ENCODE peak calls at places on chromosomes 1 and 21, in seven cellular contexts. One of them, this sample, is unnamed.

GRCh38 chr21:45886610-45887026 is 95.0 kb upstream of the COL6A1 start:
- DNase-seq in bronchial epithelial cell: no peak
- DNase-seq in RWPE1: no peak
- DNase-seq in AG04450: no peak
- DNase-seq in hepatocyte: no peak
- DNase-seq in kidney epithelial cell: no peak
- DNase-seq in colonic mucosa: no peak
- DNase-seq in this sample: no peak

GRCh38 chr1:199160521-199161318 is 521.9 kb downstream of the PTPRC start:
- DNase-seq in bronchial epithelial cell: no peak
- DNase-seq in RWPE1: no peak
- DNase-seq in AG04450: no peak
- DNase-seq in hepatocyte: no peak
- DNase-seq in kidney epithelial cell: no peak
- DNase-seq in colonic mucosa: no peak
- DNase-seq in this sample: no peak

GRCh38 chr1:18580087-18580486 is 50.6 kb upstream of the PAX7 start:
- DNase-seq in bronchial epithelial cell: no peak
- DNase-seq in RWPE1: no peak
- DNase-seq in AG04450: no peak
- DNase-seq in hepatocyte: no peak
- DNase-seq in kidney epithelial cell: no peak
- DNase-seq in colonic mucosa: no peak
- DNase-seq in this sample: no peak

GRCh38 chr1:65435987-65436386 is 15.5 kb downstream of the LEPR start:
- DNase-seq in bronchial epithelial cell: no peak
- DNase-seq in RWPE1: no peak
- DNase-seq in AG04450: no peak
- DNase-seq in hepatocyte: no peak
- DNase-seq in kidney epithelial cell: no peak
- DNase-seq in colonic mucosa: no peak
- DNase-seq in this sample: no peak

GRCh38 chr1:59730759-59731478 is 83.8 kb upstream of the HOOK1 start:
- DNase-seq in bronchial epithelial cell: peak
- DNase-seq in RWPE1: peak
- DNase-seq in AG04450: peak
- DNase-seq in hepatocyte: peak
- DNase-seq in kidney epithelial cell: peak
- DNase-seq in colonic mucosa: peak
- DNase-seq in this sample: peak

GRCh38 chr1:147071142-147071541 is 101.1 kb downstream of the PRKAB2 start:
- DNase-seq in bronchial epithelial cell: no peak
- DNase-seq in RWPE1: no peak
- DNase-seq in AG04450: no peak
- DNase-seq in hepatocyte: no peak
- DNase-seq in kidney epithelial cell: no peak
- DNase-seq in colonic mucosa: no peak
- DNase-seq in this sample: no peak

GRCh38 chr1:115949156-115949555 is 27.2 kb upstream of the SLC22A15 start:
- DNase-seq in bronchial epithelial cell: peak
- DNase-seq in RWPE1: peak
- DNase-seq in AG04450: no peak
- DNase-seq in hepatocyte: no peak
- DNase-seq in kidney epithelial cell: no peak
- DNase-seq in colonic mucosa: no peak
- DNase-seq in this sample: no peak

GRCh38 chr21:19198801-19199200 is 795.2 kb upstream of the TMPRSS15 start:
- DNase-seq in bronchial epithelial cell: no peak
- DNase-seq in RWPE1: peak
- DNase-seq in AG04450: no peak
- DNase-seq in hepatocyte: no peak
- DNase-seq in kidney epithelial cell: peak
- DNase-seq in colonic mucosa: no peak
- DNase-seq in this sample: no peak

GRCh38 chr1:91609571-91609970 is 108.9 kb downstream of the CDC7 start:
- DNase-seq in bronchial epithelial cell: peak
- DNase-seq in RWPE1: peak
- DNase-seq in AG04450: peak
- DNase-seq in hepatocyte: peak
- DNase-seq in kidney epithelial cell: peak
- DNase-seq in colonic mucosa: no peak
- DNase-seq in this sample: no peak

GRCh38 chr21:43311303-43311817 is 115.6 kb downstream of the SIK1 start:
- DNase-seq in bronchial epithelial cell: no peak
- DNase-seq in RWPE1: no peak
- DNase-seq in AG04450: no peak
- DNase-seq in hepatocyte: peak
- DNase-seq in kidney epithelial cell: no peak
- DNase-seq in colonic mucosa: peak
- DNase-seq in this sample: no peak

GRCh38 chr1:107003972-107004371 is 52.5 kb upstream of the PRMT6 start:
- DNase-seq in bronchial epithelial cell: peak
- DNase-seq in RWPE1: no peak
- DNase-seq in AG04450: no peak
- DNase-seq in hepatocyte: no peak
- DNase-seq in kidney epithelial cell: peak
- DNase-seq in colonic mucosa: no peak
- DNase-seq in this sample: peak

GRCh38 chr1:36351222-36351977 is 28.0 kb upstream of the EVA1B start:
- DNase-seq in bronchial epithelial cell: peak
- DNase-seq in RWPE1: peak
- DNase-seq in AG04450: no peak
- DNase-seq in hepatocyte: peak
- DNase-seq in kidney epithelial cell: peak
- DNase-seq in colonic mucosa: no peak
- DNase-seq in this sample: peak

DNA sequence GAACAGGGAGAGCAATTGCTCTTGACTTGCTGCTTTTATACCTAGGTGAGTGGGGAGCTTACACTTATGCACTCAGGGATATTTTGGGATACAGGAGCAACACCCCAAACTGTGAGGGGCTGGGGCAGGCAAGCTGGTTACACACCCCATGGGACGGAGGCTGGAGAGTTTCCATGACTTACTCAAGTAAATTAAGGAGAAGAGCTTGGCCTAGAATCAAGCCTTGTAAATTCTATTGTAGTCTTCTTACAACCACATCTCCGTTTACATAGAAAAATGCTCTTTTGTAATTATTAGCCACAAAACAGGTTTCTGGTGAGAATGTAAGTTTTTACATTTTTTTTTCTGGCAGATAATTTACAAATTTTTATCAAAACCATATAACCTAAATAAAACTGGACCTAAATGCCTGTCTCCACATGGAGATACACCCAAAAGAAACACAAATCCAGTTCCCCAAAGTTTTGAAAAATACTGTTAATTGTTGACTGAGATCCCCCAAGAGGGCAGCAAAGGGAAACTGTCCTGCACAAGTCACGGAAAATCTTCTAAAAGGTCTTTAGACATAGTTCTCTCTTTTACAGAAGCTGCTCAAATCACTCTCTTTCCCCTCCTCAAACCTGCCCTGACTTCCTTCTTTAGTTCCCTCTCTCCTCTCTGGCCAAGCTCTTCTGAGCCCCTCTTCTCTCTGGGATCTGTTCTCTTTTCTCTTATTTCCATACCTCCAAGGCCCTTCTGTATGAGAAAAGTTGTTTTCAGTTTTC is 134.0 kb downstream of the HIVEP3 start:
- DNase-seq in bronchial epithelial cell: no peak
- DNase-seq in RWPE1: no peak
- DNase-seq in AG04450: no peak
- DNase-seq in hepatocyte: no peak
- DNase-seq in kidney epithelial cell: no peak
- DNase-seq in colonic mucosa: no peak
- DNase-seq in this sample: no peak
- TF ChIP-seq CTCF in bronchial epithelial cell: no peak
- TF ChIP-seq CTCF in RWPE1: no peak
- TF ChIP-seq CTCF in AG04450: no peak
- TF ChIP-seq CTCF in hepatocyte: no peak
- TF ChIP-seq CTCF in kidney epithelial cell: no peak
- TF ChIP-seq CTCF in colonic mucosa: no peak
- TF ChIP-seq CTCF in this sample: no peak

GRCh38 chr1:6081901-6082300 is 36.2 kb downstream of the KCNAB2 start:
- DNase-seq in bronchial epithelial cell: no peak
- DNase-seq in RWPE1: no peak
- DNase-seq in AG04450: no peak
- DNase-seq in hepatocyte: no peak
- DNase-seq in kidney epithelial cell: no peak
- DNase-seq in colonic mucosa: no peak
- DNase-seq in this sample: no peak

GRCh38 chr1:6083385-6083784 is 37.7 kb downstream of the KCNAB2 start:
- DNase-seq in bronchial epithelial cell: no peak
- DNase-seq in RWPE1: no peak
- DNase-seq in AG04450: no peak
- DNase-seq in hepatocyte: no peak
- DNase-seq in kidney epithelial cell: no peak
- DNase-seq in colonic mucosa: no peak
- DNase-seq in this sample: no peak

GRCh38 chr1:6083801-6084467 is 38.2 kb downstream of the KCNAB2 start:
- DNase-seq in bronchial epithelial cell: no peak
- DNase-seq in RWPE1: no peak
- DNase-seq in AG04450: no peak
- DNase-seq in hepatocyte: no peak
- DNase-seq in kidney epithelial cell: no peak
- DNase-seq in colonic mucosa: no peak
- DNase-seq in this sample: no peak

GRCh38 chr1:6080469-6080868 is 34.8 kb downstream of the KCNAB2 start:
- DNase-seq in bronchial epithelial cell: peak
- DNase-seq in RWPE1: no peak
- DNase-seq in AG04450: no peak
- DNase-seq in hepatocyte: peak
- DNase-seq in kidney epithelial cell: no peak
- DNase-seq in colonic mucosa: no peak
- DNase-seq in this sample: peak

DNA sequence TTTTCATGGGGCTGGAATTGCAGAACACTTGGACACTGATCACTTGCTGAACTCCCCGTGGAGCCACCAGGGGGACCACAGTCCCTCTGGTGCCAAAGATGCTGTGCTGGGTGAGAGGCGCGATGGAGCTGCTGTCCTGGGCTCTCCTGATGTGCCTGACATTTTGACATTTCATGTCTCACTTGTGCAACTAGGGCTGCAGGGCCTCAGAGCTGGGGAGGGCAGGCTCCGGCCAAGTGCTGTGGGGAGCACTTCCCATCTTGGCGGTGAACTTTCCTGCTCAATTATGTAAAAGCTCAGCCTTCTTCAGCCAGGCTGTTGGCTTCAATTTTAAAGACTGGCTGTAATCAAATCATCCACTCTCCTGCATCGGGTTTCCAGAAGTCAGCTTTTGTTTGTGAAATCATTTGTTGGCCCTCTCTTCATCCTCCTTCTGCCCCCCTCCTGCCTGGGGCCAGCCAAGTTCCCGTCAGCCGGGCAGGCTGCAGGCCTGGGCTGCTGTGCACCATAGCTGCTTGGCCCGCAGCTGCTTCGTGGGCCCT is 36.8 kb downstream of the KCNAB2 start:
- DNase-seq in bronchial epithelial cell: no peak
- DNase-seq in RWPE1: no peak
- DNase-seq in AG04450: no peak
- DNase-seq in hepatocyte: no peak
- DNase-seq in kidney epithelial cell: no peak
- DNase-seq in colonic mucosa: no peak
- DNase-seq in this sample: peak
- TF ChIP-seq CTCF in bronchial epithelial cell: peak
- TF ChIP-seq CTCF in RWPE1: no peak
- TF ChIP-seq CTCF in AG04450: peak
- TF ChIP-seq CTCF in hepatocyte: peak
- TF ChIP-seq CTCF in kidney epithelial cell: peak
- TF ChIP-seq CTCF in colonic mucosa: no peak
- TF ChIP-seq CTCF in this sample: peak

GRCh38 chr1:109027841-109028240 is 14.1 kb downstream of the WDR47 start:
- DNase-seq in bronchial epithelial cell: peak
- DNase-seq in RWPE1: no peak
- DNase-seq in AG04450: no peak
- DNase-seq in hepatocyte: no peak
- DNase-seq in kidney epithelial cell: no peak
- DNase-seq in colonic mucosa: no peak
- DNase-seq in this sample: no peak
- TF ChIP-seq CTCF in bronchial epithelial cell: no peak
- TF ChIP-seq CTCF in RWPE1: peak
- TF ChIP-seq CTCF in AG04450: no peak
- TF ChIP-seq CTCF in hepatocyte: peak
- TF ChIP-seq CTCF in kidney epithelial cell: no peak
- TF ChIP-seq CTCF in colonic mucosa: no peak
- TF ChIP-seq CTCF in this sample: peak

GRCh38 chr1:168092566-168093355 is 44.0 kb downstream of the GPR161 start:
- DNase-seq in bronchial epithelial cell: peak
- DNase-seq in RWPE1: no peak
- DNase-seq in AG04450: no peak
- DNase-seq in hepatocyte: no peak
- DNase-seq in kidney epithelial cell: no peak
- DNase-seq in colonic mucosa: peak
- DNase-seq in this sample: peak
- TF ChIP-seq CTCF in bronchial epithelial cell: peak
- TF ChIP-seq CTCF in RWPE1: peak
- TF ChIP-seq CTCF in AG04450: peak
- TF ChIP-seq CTCF in hepatocyte: peak
- TF ChIP-seq CTCF in kidney epithelial cell: peak
- TF ChIP-seq CTCF in colonic mucosa: no peak
- TF ChIP-seq CTCF in this sample: peak

GRCh38 chr21:33587792-33588484 is 546 bp downstream of the DONSON start:
- DNase-seq in bronchial epithelial cell: peak
- DNase-seq in RWPE1: peak
- DNase-seq in AG04450: no peak
- DNase-seq in hepatocyte: peak
- DNase-seq in kidney epithelial cell: no peak
- DNase-seq in colonic mucosa: peak
- DNase-seq in this sample: peak
- TF ChIP-seq CTCF in bronchial epithelial cell: no peak
- TF ChIP-seq CTCF in RWPE1: no peak
- TF ChIP-seq CTCF in AG04450: no peak
- TF ChIP-seq CTCF in hepatocyte: no peak
- TF ChIP-seq CTCF in kidney epithelial cell: no peak
- TF ChIP-seq CTCF in colonic mucosa: no peak
- TF ChIP-seq CTCF in this sample: no peak

This sample was measured in Calu3.